ENCODE peak calls at places on chromosomes 3 and 15, in five cellular contexts. Y is HCT116; V is CD4-positive, alpha-beta T cell; I is heart left ventricle; A is lower lobe of right lung. M is an unnamed sample.

GRCh38 chr3:172142074-172143059 is 103.0 kb downstream of the FNDC3B start:
- DNase-seq in Y (no peak), V (no peak), I (no peak), A (no peak), M (peak)

GRCh38 chr3:145639880-145640279 is 521.1 kb downstream of the PLOD2 start:
- DNase-seq in Y (no peak), V (no peak), I (no peak), A (no peak), M (no peak)

GRCh38 chr3:148881286-148881685 is 16.2 kb downstream of the CPA3 start:
- DNase-seq in Y (no peak), V (no peak), I (no peak), A (no peak), M (no peak)

GRCh38 chr3:35307296-35307695 is 332.0 kb upstream of the ARPP21 start:
- DNase-seq in Y (no peak), V (no peak), I (no peak), A (no peak), M (no peak)

GRCh38 chr3:186268616-186269448 is 93.2 kb downstream of the DGKG start:
- DNase-seq in Y (no peak), V (no peak), I (no peak), A (no peak), M (peak)

GRCh38 chr3:158847466-158847849 is 45.6 kb downstream of the MFSD1 start:
- DNase-seq in Y (no peak), V (no peak), I (no peak), A (no peak), M (no peak)

GRCh38 chr15:40843885-40844542 is at the start of gene SPINT1:
- DNase-seq in Y (no peak), V (peak), I (no peak), A (peak), M (peak)

GRCh38 chr3:69385033-69385722 is 710 bp downstream of the FRMD4B start:
- DNase-seq in Y (no peak), V (no peak), I (no peak), A (no peak), M (no peak)

GRCh38 chr3:53003320-53003719 is 42.6 kb downstream of the SFMBT1 start:
- DNase-seq in Y (no peak), V (no peak), I (no peak), A (no peak), M (no peak)

GRCh38 chr3:134103470-134103869 is 73.7 kb upstream of the SLCO2A1 start:
- DNase-seq in Y (no peak), V (no peak), I (no peak), A (no peak), M (no peak)

GRCh38 chr3:111541911-111542483 is at the start of gene CD96:
- DNase-seq in Y (no peak), V (peak), I (no peak), A (no peak), M (no peak)

GRCh38 chr3:50370594-50370993 is 11.3 kb upstream of the TMEM115 start:
- DNase-seq in Y (no peak), V (no peak), I (no peak), A (no peak), M (peak)

GRCh38 chr15:66269326-66270090 is 16.0 kb upstream of the MEGF11 start:
- DNase-seq in Y (peak), V (no peak), I (no peak), A (no peak), M (peak)

GRCh38 chr3:101182734-101183133 is 137.6 kb downstream of the IMPG2 start:
- DNase-seq in Y (no peak), V (no peak), I (no peak), A (no peak), M (peak)

GRCh38 chr15:50218291-50218690 is 36.3 kb downstream of the SLC27A2 start:
- DNase-seq in Y (no peak), V (no peak), I (no peak), A (no peak), M (no peak)

GRCh38 chr3:188673509-188674239 is 498.1 kb upstream of the TPRG1 start:
- DNase-seq in Y (no peak), V (no peak), I (no peak), A (no peak), M (peak)

GRCh38 chr3:21390856-21391255 is 360.2 kb downstream of the ZNF385D start:
- DNase-seq in Y (no peak), V (no peak), I (no peak), A (no peak), M (no peak)

GRCh38 chr15:90097475-90097874 is 4.8 kb downstream of the IDH2 start:
- DNase-seq in Y (no peak), V (no peak), I (no peak), A (no peak), M (no peak)

GRCh38 chr15:75636026-75636425 is 4.0 kb downstream of the IMP3 start:
- DNase-seq in Y (no peak), V (no peak), I (no peak), A (no peak), M (no peak)

GRCh38 chr3:131072099-131072559 is 45.5 kb downstream of the NEK11 start:
- DNase-seq in Y (no peak), V (no peak), I (no peak), A (no peak), M (no peak)

GRCh38 chr3:10196389-10197052 is 31.8 kb downstream of the IRAK2 start:
- DNase-seq in Y (no peak), V (no peak), I (no peak), A (no peak), M (no peak)

GRCh38 chr3:10682692-10683091 is 133.3 kb upstream of the SLC6A11 start:
- DNase-seq in Y (no peak), V (no peak), I (no peak), A (no peak), M (no peak)

GRCh38 chr15:75454471-75455418 is 3.3 kb upstream of the SIN3A start:
- DNase-seq in Y (peak), V (peak), I (peak), A (peak), M (no peak)

GRCh38 chr15:29048011-29048410 is 162.2 kb downstream of the APBA2 start:
- DNase-seq in Y (no peak), V (no peak), I (no peak), A (no peak), M (no peak)

DNA sequence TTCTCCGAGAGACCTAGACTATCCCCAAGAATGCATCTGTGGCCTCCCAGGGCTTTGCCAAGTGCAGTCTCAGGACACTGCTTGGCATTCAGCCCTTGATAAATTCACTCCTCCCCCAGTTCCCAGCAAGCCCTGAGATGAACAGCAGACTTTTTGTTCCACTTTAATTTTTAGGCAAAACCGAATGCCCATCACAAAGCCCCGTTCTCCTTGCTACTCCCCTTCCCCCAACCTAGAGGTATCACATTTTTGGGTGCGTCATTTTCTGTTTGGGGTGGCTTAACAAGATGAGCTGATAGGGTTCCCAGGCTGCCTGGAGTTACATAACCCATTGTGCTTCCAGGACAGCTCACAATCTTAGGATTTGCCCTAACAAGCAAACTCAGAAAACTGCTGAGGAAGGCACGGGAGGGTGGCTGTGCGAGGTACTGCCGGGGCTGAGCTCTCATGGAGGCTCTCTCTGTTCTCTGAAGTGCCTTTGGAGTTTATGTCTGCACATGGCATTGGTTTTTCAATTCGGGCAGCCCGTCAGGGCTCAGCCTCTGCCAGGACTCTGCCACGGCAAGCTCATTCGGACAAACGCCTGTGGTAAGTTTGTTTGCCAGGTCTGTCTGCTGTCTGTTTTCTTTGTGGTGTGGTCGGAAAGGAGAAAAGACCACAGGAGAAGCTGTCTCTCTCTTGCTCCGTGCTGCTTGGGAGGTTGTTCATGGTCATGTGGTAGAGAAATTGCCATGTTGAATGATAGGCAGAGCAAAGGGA is at the start of gene TRAK1:
- DNase-seq in Y (no peak), V (no peak), I (peak), A (no peak), M (peak)
- TF ChIP-seq CTCF in Y (no peak), V (no peak), I (no peak), A (no peak), M (no peak)

DNA sequence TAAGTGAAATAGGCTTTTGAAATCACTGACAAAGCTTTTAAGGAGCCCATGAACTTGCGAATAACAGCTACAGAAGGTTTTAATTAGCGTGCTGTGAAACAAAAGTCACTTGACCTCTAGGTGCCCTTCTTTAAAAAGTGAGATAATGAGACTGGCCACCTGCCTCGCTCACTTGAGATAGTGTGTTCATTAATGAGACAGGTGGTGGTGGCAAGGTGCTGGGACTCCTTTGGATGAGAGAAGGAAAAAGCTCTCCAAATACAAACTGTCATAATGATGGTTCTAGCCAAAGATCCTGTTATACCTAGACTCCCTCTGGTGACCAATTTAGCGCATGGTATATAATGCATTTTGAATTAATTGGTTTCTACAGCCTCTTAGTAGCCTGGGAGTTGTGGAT is 22.7 kb upstream of the IREB2 start:
- DNase-seq in Y (peak), V (no peak), I (no peak), A (no peak), M (peak)
- TF ChIP-seq CTCF in Y (peak), V (no peak), I (no peak), A (no peak), M (peak)

GRCh38 chr15:94671845-94672524 is 440.6 kb downstream of the MCTP2 start:
- DNase-seq in Y (no peak), V (no peak), I (peak), A (no peak), M (no peak)
- TF ChIP-seq CTCF in Y (no peak), V (no peak), I (peak), A (no peak), M (no peak)

GRCh38 chr15:74042603-74043424 is 39.5 kb downstream of the GOLGA6A start:
- DNase-seq in Y (no peak), V (no peak), I (no peak), A (no peak), M (no peak)

GRCh38 chr15:74041311-74041756 is 41.0 kb downstream of the GOLGA6A start:
- DNase-seq in Y (no peak), V (no peak), I (no peak), A (no peak), M (no peak)

GRCh38 chr15:74040115-74040850 is 42.1 kb downstream of the GOLGA6A start:
- DNase-seq in Y (no peak), V (no peak), I (peak), A (no peak), M (peak)

GRCh38 chr15:74043425-74044266 is 38.7 kb downstream of the GOLGA6A start:
- DNase-seq in Y (no peak), V (no peak), I (no peak), A (no peak), M (no peak)

DNA sequence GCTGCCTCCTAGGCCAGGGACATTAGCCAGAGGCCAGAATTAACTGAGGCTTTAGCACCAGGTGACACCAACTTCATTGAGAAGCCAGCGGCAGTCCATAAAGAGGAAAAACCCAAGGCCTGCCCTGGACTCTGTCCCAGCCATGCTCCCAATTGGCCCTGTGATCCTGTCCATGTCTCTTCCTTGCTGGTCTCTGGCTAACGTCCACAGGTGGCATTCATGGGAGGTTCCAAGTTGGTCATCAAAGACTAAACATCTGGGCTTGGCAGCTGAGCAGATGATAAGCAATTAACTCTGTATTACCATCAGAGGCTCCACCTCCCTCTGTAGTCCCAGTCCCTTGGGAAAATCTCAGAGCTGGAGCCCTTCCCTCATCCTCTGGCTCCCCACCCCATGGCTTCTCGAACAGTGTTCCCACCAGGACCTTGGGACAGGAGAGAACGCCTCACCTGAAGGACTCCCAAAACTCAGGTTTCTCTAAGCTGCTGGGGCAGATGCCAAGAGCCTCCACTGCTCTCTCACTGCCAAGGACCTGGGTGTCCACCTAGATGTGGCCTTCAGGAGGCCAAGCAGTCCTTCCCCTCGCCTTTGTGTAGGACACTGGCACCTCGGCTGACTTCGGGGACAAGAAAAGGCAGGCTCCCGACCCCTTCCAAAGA is 40.4 kb downstream of the GOLGA6A start:
- DNase-seq in Y (no peak), V (no peak), I (no peak), A (no peak), M (no peak)
- TF ChIP-seq CTCF in Y (no peak), V (no peak), I (no peak), A (no peak), M (no peak)

DNA sequence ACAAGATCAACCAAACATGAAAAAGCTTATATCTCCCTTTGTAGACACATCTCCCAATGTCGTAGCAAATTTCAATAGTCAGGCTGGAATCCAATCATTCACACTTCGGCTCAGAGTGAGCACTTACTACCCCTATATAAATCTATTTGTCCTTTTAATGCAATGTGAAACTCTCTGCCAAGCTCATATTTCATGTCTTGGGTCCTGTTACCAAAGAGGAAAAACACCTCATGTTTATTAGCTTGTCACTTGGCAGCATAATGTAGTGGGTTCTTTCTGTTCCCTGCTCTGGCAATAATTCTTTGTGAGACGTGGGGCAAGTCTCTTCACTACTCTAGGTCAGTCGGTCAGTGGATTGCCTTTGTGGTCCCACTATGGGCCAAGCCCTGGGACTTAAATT is 107.1 kb downstream of the SRGAP3 start:
- DNase-seq in Y (no peak), V (no peak), I (no peak), A (no peak), M (peak)
- TF ChIP-seq CTCF in Y (no peak), V (no peak), I (no peak), A (no peak), M (no peak)

DNA sequence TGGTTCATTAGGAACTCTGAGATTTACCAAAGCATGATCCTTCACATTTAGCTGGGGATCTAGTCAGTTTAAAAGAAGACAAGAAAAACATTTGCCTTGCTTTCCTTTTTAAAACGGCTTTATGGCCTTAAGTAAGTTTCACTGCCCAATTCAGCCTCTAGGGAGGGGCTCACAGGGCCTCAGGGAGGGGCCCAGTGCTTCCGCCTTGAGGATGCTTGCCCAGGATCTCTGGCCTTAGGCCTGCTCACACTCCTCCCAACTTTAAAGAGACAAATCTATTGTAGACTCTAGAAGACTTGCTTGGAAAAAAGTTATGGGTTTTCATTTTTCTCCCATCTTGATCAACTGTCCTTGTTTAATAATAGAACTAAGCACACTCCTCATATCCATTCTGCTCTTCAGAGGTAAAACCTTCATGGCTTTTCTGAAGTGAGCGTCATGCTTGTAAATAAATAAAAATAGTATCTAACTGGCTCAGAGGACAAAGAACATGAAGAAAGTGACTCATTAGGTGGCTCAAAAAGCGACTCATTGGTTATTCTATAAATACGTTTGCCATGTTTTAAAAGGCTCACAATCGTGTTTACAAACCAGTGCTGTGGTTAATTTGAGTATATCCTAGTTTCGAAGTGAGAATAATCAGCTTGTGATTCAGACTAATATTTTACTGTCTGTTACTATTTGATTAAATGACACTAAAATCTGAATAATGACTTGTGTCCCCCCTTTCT is 13.7 kb downstream of the PDHB start:
- DNase-seq in Y (no peak), V (no peak), I (peak), A (no peak), M (no peak)
- TF ChIP-seq CTCF in Y (no peak), V (no peak), I (no peak), A (no peak), M (no peak)

DNA sequence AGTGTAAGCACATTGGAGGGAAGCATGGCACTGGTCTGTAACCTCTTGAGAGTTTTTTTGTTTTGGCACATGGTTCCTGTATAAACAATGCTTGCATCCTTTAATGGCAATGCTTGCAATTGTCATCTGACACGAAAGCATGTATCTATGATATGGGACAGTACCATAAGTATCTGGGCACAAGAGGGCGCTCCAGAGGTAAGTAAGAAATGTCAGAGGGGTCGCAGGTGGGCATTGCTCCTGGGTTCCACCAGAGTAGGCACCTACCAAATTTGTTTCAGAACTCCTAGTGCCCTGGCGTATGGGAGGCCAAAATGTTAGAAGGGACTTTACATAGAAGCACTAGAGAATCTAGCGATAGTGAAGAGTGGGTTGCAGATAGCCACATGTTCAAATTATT is 58.7 kb upstream of the BCHE start:
- DNase-seq in Y (peak), V (no peak), I (no peak), A (no peak), M (peak)
- TF ChIP-seq CTCF in Y (no peak), V (no peak), I (no peak), A (no peak), M (no peak)

GRCh38 chr3:37741644-37742043 is 120.0 kb upstream of the CTDSPL start:
- DNase-seq in Y (peak), V (no peak), I (peak), A (peak), M (peak)
- TF ChIP-seq CTCF in Y (peak), V (no peak), I (peak), A (peak), M (peak)

DNA sequence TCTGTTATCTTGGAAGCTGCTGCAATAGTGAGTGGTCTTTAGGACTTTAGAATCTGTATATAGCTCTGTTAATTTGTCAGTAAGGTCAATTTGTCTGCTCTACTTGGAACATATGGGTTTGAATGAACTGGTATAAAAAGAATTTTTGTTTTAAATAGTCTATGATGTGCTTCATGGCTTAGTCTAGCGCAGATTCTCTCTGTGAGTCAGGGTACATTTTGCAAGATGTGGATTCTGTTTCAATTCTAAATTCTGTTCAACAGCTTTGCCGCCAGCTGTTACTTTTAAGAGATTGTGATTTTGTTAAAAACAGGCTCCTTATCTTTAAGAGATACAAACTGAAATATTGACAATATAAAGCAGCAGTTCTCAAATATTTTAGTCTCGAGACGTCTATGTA is 135.8 kb upstream of the AGBL1 start:
- DNase-seq in Y (no peak), V (no peak), I (no peak), A (no peak), M (no peak)
- TF ChIP-seq CTCF in Y (no peak), V (no peak), I (no peak), A (no peak), M (no peak)